ENCODE peak calls at places on chromosome 17, in seven cellular contexts. One of them, this sample, is unnamed.

GRCh38 chr17:16381496-16381820 is 567 bp downstream of the UBB start:
- DNase-seq in IMR-90: peak; percentile 49
- DNase-seq in ascending aorta: no peak
- DNase-seq in esophagus squamous epithelium: no peak
- DNase-seq in CD8-positive, alpha-beta T cell: no peak
- DNase-seq in adrenal gland: peak; percentile 43
- DNase-seq in esophagus muscularis mucosa: no peak
- DNase-seq in this sample: no peak

GRCh38 chr17:70499067-70499786 is 329.9 kb downstream of the KCNJ2 start:
- DNase-seq in IMR-90: no peak
- DNase-seq in ascending aorta: no peak
- DNase-seq in esophagus squamous epithelium: no peak
- DNase-seq in CD8-positive, alpha-beta T cell: no peak
- DNase-seq in adrenal gland: no peak
- DNase-seq in esophagus muscularis mucosa: no peak
- DNase-seq in this sample: no peak

GRCh38 chr17:58052951-58053715 is 30.1 kb upstream of the DYNLL2 start:
- DNase-seq in IMR-90: no peak
- DNase-seq in ascending aorta: no peak
- DNase-seq in esophagus squamous epithelium: no peak
- DNase-seq in CD8-positive, alpha-beta T cell: no peak
- DNase-seq in adrenal gland: peak; percentile 61
- DNase-seq in esophagus muscularis mucosa: no peak
- DNase-seq in this sample: no peak

GRCh38 chr17:34582185-34582900 is 3.0 kb downstream of the TMEM132E start:
- DNase-seq in IMR-90: no peak
- DNase-seq in ascending aorta: no peak
- DNase-seq in esophagus squamous epithelium: no peak
- DNase-seq in CD8-positive, alpha-beta T cell: no peak
- DNase-seq in adrenal gland: no peak
- DNase-seq in esophagus muscularis mucosa: no peak
- DNase-seq in this sample: no peak

GRCh38 chr17:45950888-45951287 is 48.2 kb upstream of the STH start:
- DNase-seq in IMR-90: no peak
- DNase-seq in ascending aorta: no peak
- DNase-seq in esophagus squamous epithelium: no peak
- DNase-seq in CD8-positive, alpha-beta T cell: no peak
- DNase-seq in adrenal gland: no peak
- DNase-seq in esophagus muscularis mucosa: no peak
- DNase-seq in this sample: no peak

GRCh38 chr17:62965649-62966425 is at the start of gene TANC2:
- DNase-seq in IMR-90: peak; percentile 81
- DNase-seq in ascending aorta: peak; percentile 90
- DNase-seq in esophagus squamous epithelium: no peak
- DNase-seq in CD8-positive, alpha-beta T cell: peak; percentile 70
- DNase-seq in adrenal gland: peak; percentile 82
- DNase-seq in esophagus muscularis mucosa: peak; percentile 96
- DNase-seq in this sample: peak; percentile 50

GRCh38 chr17:41013181-41013580 is 4.3 kb upstream of the KRTAP3-1 start:
- DNase-seq in IMR-90: no peak
- DNase-seq in ascending aorta: no peak
- DNase-seq in esophagus squamous epithelium: no peak
- DNase-seq in CD8-positive, alpha-beta T cell: no peak
- DNase-seq in adrenal gland: no peak
- DNase-seq in esophagus muscularis mucosa: no peak
- DNase-seq in this sample: no peak

GRCh38 chr17:4342535-4342934 is 23.9 kb downstream of the UBE2G1 start:
- DNase-seq in IMR-90: no peak
- DNase-seq in ascending aorta: no peak
- DNase-seq in esophagus squamous epithelium: no peak
- DNase-seq in CD8-positive, alpha-beta T cell: no peak
- DNase-seq in adrenal gland: no peak
- DNase-seq in esophagus muscularis mucosa: no peak
- DNase-seq in this sample: no peak

GRCh38 chr17:61463068-61463980 is 11.1 kb downstream of the TBX4 start:
- DNase-seq in IMR-90: no peak
- DNase-seq in ascending aorta: no peak
- DNase-seq in esophagus squamous epithelium: no peak
- DNase-seq in CD8-positive, alpha-beta T cell: no peak
- DNase-seq in adrenal gland: no peak
- DNase-seq in esophagus muscularis mucosa: no peak
- DNase-seq in this sample: no peak

GRCh38 chr17:75245011-75245410 is 16.4 kb downstream of the GGA3 start:
- DNase-seq in IMR-90: no peak
- DNase-seq in ascending aorta: no peak
- DNase-seq in esophagus squamous epithelium: no peak
- DNase-seq in CD8-positive, alpha-beta T cell: no peak
- DNase-seq in adrenal gland: no peak
- DNase-seq in esophagus muscularis mucosa: no peak
- DNase-seq in this sample: no peak
- H3K4me3 ChIP-seq in IMR-90: no peak overlapping the region
- H3K4me3 ChIP-seq in ascending aorta: no peak overlapping the region
- H3K4me3 ChIP-seq in esophagus squamous epithelium: no peak overlapping the region
- H3K4me3 ChIP-seq in CD8-positive, alpha-beta T cell: no peak overlapping the region
- H3K4me3 ChIP-seq in adrenal gland: no peak overlapping the region
- H3K4me3 ChIP-seq in esophagus muscularis mucosa: no peak overlapping the region
- H3K4me3 ChIP-seq in this sample: no peak overlapping the region

DNA sequence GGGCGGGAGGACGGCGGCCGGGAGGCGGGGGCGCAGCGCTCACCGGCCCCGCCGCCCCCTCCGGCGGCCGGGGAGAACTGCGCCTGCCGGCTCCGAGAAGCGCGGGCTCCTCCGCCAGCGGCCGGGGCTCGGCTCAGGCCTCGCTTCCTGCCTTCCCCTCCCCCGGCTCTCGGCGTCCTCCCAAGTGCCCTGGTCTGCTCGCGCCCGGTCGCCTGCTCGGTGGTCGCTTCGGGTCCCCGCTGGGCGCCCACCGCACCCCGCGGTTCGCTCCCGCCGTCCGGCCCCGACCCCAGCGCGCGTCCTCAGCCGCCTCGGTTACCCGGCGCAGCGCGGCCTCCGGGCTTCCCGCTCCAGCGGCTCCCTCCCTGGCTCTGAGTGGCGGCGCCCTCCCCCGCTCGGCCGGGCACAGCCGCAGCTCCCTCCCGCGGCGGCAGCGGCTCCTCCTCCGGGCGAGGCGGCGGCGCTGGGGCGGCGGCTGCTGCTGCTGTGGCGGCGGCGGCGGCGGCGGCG is 294 bp downstream of the UBTF start:
- DNase-seq in IMR-90: peak; percentile 65
- DNase-seq in ascending aorta: peak; percentile 76
- DNase-seq in esophagus squamous epithelium: no peak
- DNase-seq in CD8-positive, alpha-beta T cell: peak; percentile 52
- DNase-seq in adrenal gland: peak; percentile 68
- DNase-seq in esophagus muscularis mucosa: no peak
- DNase-seq in this sample: peak; percentile 87
- TF ChIP-seq CTCF in IMR-90: peak; percentile 58
- TF ChIP-seq CTCF in ascending aorta: peak; percentile 36
- TF ChIP-seq CTCF in esophagus squamous epithelium: peak; percentile 78
- TF ChIP-seq CTCF in CD8-positive, alpha-beta T cell: peak; percentile 31
- TF ChIP-seq CTCF in adrenal gland: peak; percentile 72
- TF ChIP-seq CTCF in esophagus muscularis mucosa: peak; percentile 39
- TF ChIP-seq CTCF in this sample: no peak

GRCh38 chr17:15026088-15026487 is 239.0 kb downstream of the PMP22 start:
- DNase-seq in IMR-90: no peak
- DNase-seq in ascending aorta: no peak
- DNase-seq in esophagus squamous epithelium: no peak
- DNase-seq in CD8-positive, alpha-beta T cell: no peak
- DNase-seq in adrenal gland: no peak
- DNase-seq in esophagus muscularis mucosa: no peak
- DNase-seq in this sample: no peak

GRCh38 chr17:15023589-15023988 is 241.5 kb downstream of the PMP22 start:
- DNase-seq in IMR-90: no peak
- DNase-seq in ascending aorta: no peak
- DNase-seq in esophagus squamous epithelium: no peak
- DNase-seq in CD8-positive, alpha-beta T cell: no peak
- DNase-seq in adrenal gland: no peak
- DNase-seq in esophagus muscularis mucosa: no peak
- DNase-seq in this sample: no peak

GRCh38 chr17:15029469-15029868 is 235.7 kb downstream of the PMP22 start:
- DNase-seq in IMR-90: no peak
- DNase-seq in ascending aorta: no peak
- DNase-seq in esophagus squamous epithelium: no peak
- DNase-seq in CD8-positive, alpha-beta T cell: no peak
- DNase-seq in adrenal gland: no peak
- DNase-seq in esophagus muscularis mucosa: peak; percentile 66
- DNase-seq in this sample: no peak

GRCh38 chr17:15031971-15032370 is 233.2 kb downstream of the PMP22 start:
- DNase-seq in IMR-90: no peak
- DNase-seq in ascending aorta: no peak
- DNase-seq in esophagus squamous epithelium: no peak
- DNase-seq in CD8-positive, alpha-beta T cell: no peak
- DNase-seq in adrenal gland: no peak
- DNase-seq in esophagus muscularis mucosa: no peak
- DNase-seq in this sample: no peak

GRCh38 chr17:15027853-15028252 is 237.3 kb downstream of the PMP22 start:
- DNase-seq in IMR-90: no peak
- DNase-seq in ascending aorta: no peak
- DNase-seq in esophagus squamous epithelium: no peak
- DNase-seq in CD8-positive, alpha-beta T cell: no peak
- DNase-seq in adrenal gland: no peak
- DNase-seq in esophagus muscularis mucosa: no peak
- DNase-seq in this sample: no peak
- H3K27me3 ChIP-seq in IMR-90: peaks cover 2% of the 10 kb centered on the region
- H3K27me3 ChIP-seq in ascending aorta: no peaks in the 10 kb centered on the region
- H3K27me3 ChIP-seq in esophagus squamous epithelium: no peaks in the 10 kb centered on the region
- H3K27me3 ChIP-seq in CD8-positive, alpha-beta T cell: no peaks in the 10 kb centered on the region
- H3K27me3 ChIP-seq in adrenal gland: no peaks in the 10 kb centered on the region
- H3K27me3 ChIP-seq in esophagus muscularis mucosa: peaks cover 13% of the 10 kb centered on the region
- H3K27me3 ChIP-seq in this sample: no peaks in the 10 kb centered on the region

DNA sequence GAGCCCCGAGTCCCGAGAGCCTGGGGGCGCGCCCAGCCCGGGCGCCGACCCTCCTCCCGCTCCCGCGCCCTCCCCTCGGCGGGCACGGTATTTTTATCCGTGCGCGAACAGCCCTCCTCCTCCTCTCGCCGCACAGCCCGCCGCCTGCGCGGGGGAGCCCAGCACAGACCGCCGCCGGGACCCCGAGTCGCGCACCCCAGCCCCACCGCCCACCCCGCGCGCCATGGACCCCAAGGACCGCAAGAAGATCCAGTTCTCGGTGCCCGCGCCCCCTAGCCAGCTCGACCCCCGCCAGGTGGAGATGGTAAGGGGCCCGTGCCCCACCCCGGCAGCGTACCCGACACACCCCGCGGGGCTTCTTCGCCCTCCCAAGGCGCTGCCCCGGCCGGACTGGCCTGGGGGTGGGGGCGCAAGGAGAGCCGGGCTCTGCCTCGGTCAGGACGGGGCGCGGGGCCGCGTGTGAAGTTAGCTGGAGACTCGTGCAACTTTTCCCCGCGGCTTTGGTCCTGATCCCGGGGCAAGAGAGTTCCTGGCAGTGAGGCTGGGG is 491 bp downstream of the PPP1R1B start:
- DNase-seq in IMR-90: no peak
- DNase-seq in ascending aorta: no peak
- DNase-seq in esophagus squamous epithelium: no peak
- DNase-seq in CD8-positive, alpha-beta T cell: no peak
- DNase-seq in adrenal gland: no peak
- DNase-seq in esophagus muscularis mucosa: no peak
- DNase-seq in this sample: no peak
- H3K4me3 ChIP-seq in IMR-90: peak overlapping the region; percentile 13
- H3K4me3 ChIP-seq in ascending aorta: peak overlapping the region; percentile 22
- H3K4me3 ChIP-seq in esophagus squamous epithelium: peak overlapping the region; percentile 50
- H3K4me3 ChIP-seq in CD8-positive, alpha-beta T cell: peak overlapping the region; percentile 39
- H3K4me3 ChIP-seq in adrenal gland: peak overlapping the region; percentile 40
- H3K4me3 ChIP-seq in esophagus muscularis mucosa: peak overlapping the region; percentile 38
- H3K4me3 ChIP-seq in this sample: no peak overlapping the region

GRCh38 chr17:42050360-42051012 is at the start of gene C17orf113:
- DNase-seq in IMR-90: no peak
- DNase-seq in ascending aorta: peak; percentile 69
- DNase-seq in esophagus squamous epithelium: no peak
- DNase-seq in CD8-positive, alpha-beta T cell: no peak
- DNase-seq in adrenal gland: peak; percentile 52
- DNase-seq in esophagus muscularis mucosa: no peak
- DNase-seq in this sample: peak; percentile 42
- TF ChIP-seq CTCF in IMR-90: peak; percentile 42
- TF ChIP-seq CTCF in ascending aorta: peak; percentile 36
- TF ChIP-seq CTCF in esophagus squamous epithelium: no peak
- TF ChIP-seq CTCF in CD8-positive, alpha-beta T cell: peak; percentile 50
- TF ChIP-seq CTCF in adrenal gland: no peak
- TF ChIP-seq CTCF in esophagus muscularis mucosa: no peak
- TF ChIP-seq CTCF in this sample: peak; percentile 38

DNA sequence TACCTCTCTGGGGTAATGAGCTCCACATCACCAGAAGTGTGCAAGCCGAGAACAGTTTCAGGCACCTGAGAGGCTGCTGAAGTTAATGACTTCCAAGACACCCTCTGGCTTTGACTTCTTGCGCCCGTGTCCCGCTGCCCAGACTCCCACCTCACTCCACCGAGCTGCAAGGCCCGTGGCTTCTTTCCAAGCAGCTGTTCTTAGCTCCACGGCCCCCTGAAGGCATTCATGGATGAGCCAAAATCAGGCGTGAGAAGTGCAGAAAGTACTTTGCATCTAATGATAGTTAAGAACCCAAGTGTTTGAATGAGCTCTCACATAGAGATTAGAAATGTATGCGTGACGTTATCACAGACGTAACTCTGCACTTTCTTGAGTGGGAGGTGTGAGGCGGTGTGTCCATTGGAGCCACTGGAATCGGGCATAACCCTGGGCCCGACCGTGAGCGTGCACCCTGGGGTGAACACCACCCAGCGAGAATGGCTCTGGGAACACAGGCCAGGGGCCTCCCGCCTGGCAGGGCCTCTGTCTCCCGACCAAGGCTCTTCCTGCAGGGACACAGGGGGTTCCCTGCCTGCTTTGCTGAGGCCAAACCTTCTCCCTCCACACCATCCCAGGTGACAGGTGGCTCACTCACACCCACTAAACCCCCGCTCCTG is 11.0 kb downstream of the NPTX1 start:
- DNase-seq in IMR-90: no peak
- DNase-seq in ascending aorta: no peak
- DNase-seq in esophagus squamous epithelium: no peak
- DNase-seq in CD8-positive, alpha-beta T cell: no peak
- DNase-seq in adrenal gland: no peak
- DNase-seq in esophagus muscularis mucosa: no peak
- DNase-seq in this sample: no peak
- H3K27me3 ChIP-seq in IMR-90: peaks cover 16% of the 10 kb centered on the region
- H3K27me3 ChIP-seq in ascending aorta: peaks cover 9% of the 10 kb centered on the region
- H3K27me3 ChIP-seq in esophagus squamous epithelium: no peaks in the 10 kb centered on the region
- H3K27me3 ChIP-seq in CD8-positive, alpha-beta T cell: peaks cover 14% of the 10 kb centered on the region
- H3K27me3 ChIP-seq in adrenal gland: no peaks in the 10 kb centered on the region
- H3K27me3 ChIP-seq in esophagus muscularis mucosa: peaks cover 39% of the 10 kb centered on the region
- H3K27me3 ChIP-seq in this sample: peaks cover 1% of the 10 kb centered on the region

DNA sequence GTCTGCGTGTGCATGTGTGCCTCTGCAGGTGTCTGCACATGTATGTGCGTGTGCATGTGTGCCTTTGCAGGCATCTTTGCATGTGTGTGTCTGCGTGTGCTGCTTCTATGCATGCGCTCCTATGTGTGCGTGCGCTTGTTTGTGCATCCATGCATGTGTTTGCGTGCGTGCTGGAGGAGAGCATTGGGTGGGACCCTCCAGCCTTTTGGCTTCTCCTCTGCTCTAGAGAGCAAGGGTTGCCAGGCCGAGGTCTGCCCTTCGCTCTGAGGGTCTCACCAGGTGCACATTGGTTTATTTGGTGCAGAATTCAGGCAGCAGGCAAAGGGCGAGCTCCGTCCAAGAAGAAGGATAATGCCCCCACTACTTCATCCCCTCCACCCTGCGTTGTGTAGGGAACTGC is 1.1 kb upstream of the RAB40B start:
- DNase-seq in IMR-90: no peak
- DNase-seq in ascending aorta: no peak
- DNase-seq in esophagus squamous epithelium: no peak
- DNase-seq in CD8-positive, alpha-beta T cell: no peak
- DNase-seq in adrenal gland: no peak
- DNase-seq in esophagus muscularis mucosa: no peak
- DNase-seq in this sample: no peak
- H3K4me3 ChIP-seq in IMR-90: no peak overlapping the region
- H3K4me3 ChIP-seq in ascending aorta: no peak overlapping the region
- H3K4me3 ChIP-seq in esophagus squamous epithelium: no peak overlapping the region
- H3K4me3 ChIP-seq in CD8-positive, alpha-beta T cell: peak overlapping the region; percentile 86
- H3K4me3 ChIP-seq in adrenal gland: peak overlapping the region; percentile 99
- H3K4me3 ChIP-seq in esophagus muscularis mucosa: peak overlapping the region; percentile 75
- H3K4me3 ChIP-seq in this sample: no peak overlapping the region